ENCODE peak calls at places on chromosomes 6 and 20, in six cellular contexts. H, K, P, Y, M and F are unnamed samples.

GRCh38 chr6:116022841-116023380 is 37.8 kb downstream of the FRK start:
- DNase-seq in H (no peak), K (no peak), P (peak), Y (no peak), M (no peak), F (no peak)

GRCh38 chr6:30741789-30742315 is 635 bp downstream of the FLOT1 start:
- DNase-seq in H (no peak), K (no peak), P (peak), Y (no peak), M (no peak), F (no peak)

GRCh38 chr20:9112541-9113515 is 43.9 kb downstream of the PLCB4 start:
- DNase-seq in H (peak), K (no peak), P (peak), Y (no peak), M (no peak), F (peak)

GRCh38 chr20:3559637-3560036 is 88.8 kb downstream of the ATRN start:
- DNase-seq in H (no peak), K (no peak), P (no peak), Y (no peak), M (no peak), F (no peak)

GRCh38 chr6:41780623-41781301 is at the start of gene PRICKLE4:
- DNase-seq in H (no peak), K (no peak), P (peak), Y (peak), M (peak), F (peak)

GRCh38 chr20:58017237-58017969 is 211.1 kb downstream of the ANKRD60 start:
- DNase-seq in H (peak), K (peak), P (no peak), Y (no peak), M (no peak), F (no peak)

GRCh38 chr20:20668639-20669038 is 43.8 kb downstream of the RALGAPA2 start:
- DNase-seq in H (peak), K (no peak), P (no peak), Y (no peak), M (no peak), F (peak)

GRCh38 chr6:128394171-128394570 is 126.2 kb downstream of the PTPRK start:
- DNase-seq in H (no peak), K (no peak), P (no peak), Y (no peak), M (no peak), F (no peak)

GRCh38 chr6:107435798-107436197 is 23.6 kb downstream of the PDSS2 start:
- DNase-seq in H (no peak), K (no peak), P (peak), Y (no peak), M (no peak), F (peak)
- H3K4me3 ChIP-seq in H (no peak), K (no peak), P (no peak), Y (no peak), M (no peak), F (no peak)

DNA sequence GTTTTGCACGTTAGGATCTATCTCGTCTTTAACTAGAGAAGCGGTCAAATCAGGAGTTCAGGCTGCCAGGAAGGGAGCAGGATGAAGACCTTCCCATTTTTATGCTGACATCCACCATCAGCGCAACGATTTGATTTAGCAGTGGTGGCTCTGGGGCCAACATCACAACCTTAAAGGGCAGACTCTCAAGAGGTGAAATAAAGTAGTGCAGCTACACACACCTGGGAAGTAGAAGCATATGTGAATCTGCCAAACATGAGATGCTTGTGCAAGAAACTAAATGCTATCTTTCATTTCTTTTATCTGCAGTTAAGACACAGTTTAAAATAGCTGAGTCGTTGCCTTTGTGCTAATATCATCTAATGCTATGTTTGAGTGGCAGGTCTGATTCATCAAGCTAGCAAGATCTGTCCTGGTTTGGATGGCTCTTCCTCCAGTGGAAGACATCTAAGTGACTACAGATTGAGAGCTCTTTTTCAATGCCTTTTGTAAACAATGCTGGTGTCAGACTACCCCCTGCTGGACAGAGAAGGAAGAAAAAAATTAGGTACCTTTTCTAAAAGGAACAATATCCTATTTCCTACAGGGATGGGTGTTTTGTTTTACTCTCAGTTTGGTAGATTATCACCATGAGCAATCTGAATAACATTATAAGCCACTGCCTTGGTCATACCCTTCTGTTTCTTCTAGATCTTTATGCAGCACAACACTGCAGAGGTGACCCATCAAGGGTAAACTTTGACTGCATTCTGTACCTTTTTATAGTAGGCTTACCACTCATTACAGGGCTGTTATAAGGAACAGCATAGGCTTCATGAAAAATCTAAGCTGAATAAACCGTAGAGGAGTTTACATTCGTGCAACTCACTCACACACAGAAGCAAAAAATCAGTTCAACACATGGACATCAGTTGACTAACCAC is 171.6 kb upstream of the FBXL4 start:
- DNase-seq in H (peak), K (peak), P (peak), Y (no peak), M (peak), F (peak)
- TF ChIP-seq CTCF in H (peak), K (peak), P (peak), Y (peak), M (peak), F (peak)

GRCh38 chr6:83071023-83071422 is 3.6 kb downstream of the DOP1A start:
- DNase-seq in H (no peak), K (no peak), P (no peak), Y (no peak), M (no peak), F (peak)

GRCh38 chr6:83067448-83068413 is at the start of gene DOP1A:
- DNase-seq in H (peak), K (peak), P (peak), Y (peak), M (peak), F (peak)

GRCh38 chr6:83071707-83072106 is 4.2 kb downstream of the DOP1A start:
- DNase-seq in H (no peak), K (no peak), P (no peak), Y (no peak), M (no peak), F (no peak)

GRCh38 chr6:83068628-83069027 is 1.2 kb downstream of the DOP1A start:
- DNase-seq in H (no peak), K (no peak), P (no peak), Y (no peak), M (no peak), F (no peak)

DNA sequence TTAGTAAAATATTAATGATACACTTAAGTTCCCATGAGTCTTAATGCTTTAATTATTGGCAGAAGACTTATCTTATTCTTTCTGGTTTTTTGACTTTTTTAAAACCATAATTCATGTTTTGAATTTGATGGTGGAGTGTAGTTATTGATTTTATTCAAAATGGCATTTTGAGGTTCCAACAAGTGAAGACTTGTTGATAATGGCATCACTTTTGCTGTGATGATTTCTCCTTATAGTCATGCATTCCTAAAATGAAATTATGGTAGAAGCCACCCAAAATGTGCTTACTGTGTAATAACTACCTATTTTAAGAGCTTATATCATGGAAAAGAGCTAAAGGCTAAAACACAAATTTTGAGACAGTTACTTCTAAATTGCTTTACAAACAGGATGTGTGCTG is 2.2 kb downstream of the DOP1A start:
- DNase-seq in H (no peak), K (no peak), P (no peak), Y (no peak), M (no peak), F (no peak)
- H3K4me3 ChIP-seq in H (no peak), K (no peak), P (no peak), Y (no peak), M (peak), F (no peak)

DNA sequence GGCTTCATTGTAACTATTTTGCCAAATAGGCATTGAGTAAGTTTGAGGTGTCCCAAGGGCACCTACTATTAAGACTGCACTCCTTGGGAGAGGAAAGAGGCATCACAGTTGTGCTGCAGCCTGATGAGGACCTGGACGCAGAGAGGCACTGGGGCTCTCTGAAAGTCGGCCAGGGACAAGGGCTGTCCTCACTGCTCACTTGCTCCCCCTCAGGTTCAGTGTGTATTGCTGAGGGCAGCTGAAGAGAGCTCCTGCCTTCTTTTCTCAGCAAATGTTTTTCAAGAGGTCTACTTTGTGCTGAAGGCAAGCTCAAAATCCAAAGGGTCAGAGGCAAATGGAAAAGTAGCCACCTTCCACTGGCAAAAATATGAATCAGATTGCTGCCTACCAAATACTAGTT is 331.8 kb downstream of the RIMS1 start:
- DNase-seq in H (peak), K (peak), P (peak), Y (no peak), M (peak), F (peak)
- TF ChIP-seq CTCF in H (peak), K (no peak), P (peak), Y (no peak), M (peak), F (peak)

GRCh38 chr6:13300649-13301590 is 27.4 kb downstream of the TBC1D7 start:
- DNase-seq in H (no peak), K (no peak), P (no peak), Y (no peak), M (no peak), F (no peak)

GRCh38 chr6:13303668-13304017 is 24.7 kb downstream of the TBC1D7 start:
- DNase-seq in H (peak), K (no peak), P (peak), Y (peak), M (no peak), F (peak)

GRCh38 chr6:13304101-13304500 is 24.2 kb downstream of the TBC1D7 start:
- DNase-seq in H (no peak), K (no peak), P (no peak), Y (no peak), M (no peak), F (peak)

GRCh38 chr6:13302751-13303667 is 25.3 kb downstream of the TBC1D7 start:
- DNase-seq in H (peak), K (peak), P (peak), Y (peak), M (no peak), F (peak)

DNA sequence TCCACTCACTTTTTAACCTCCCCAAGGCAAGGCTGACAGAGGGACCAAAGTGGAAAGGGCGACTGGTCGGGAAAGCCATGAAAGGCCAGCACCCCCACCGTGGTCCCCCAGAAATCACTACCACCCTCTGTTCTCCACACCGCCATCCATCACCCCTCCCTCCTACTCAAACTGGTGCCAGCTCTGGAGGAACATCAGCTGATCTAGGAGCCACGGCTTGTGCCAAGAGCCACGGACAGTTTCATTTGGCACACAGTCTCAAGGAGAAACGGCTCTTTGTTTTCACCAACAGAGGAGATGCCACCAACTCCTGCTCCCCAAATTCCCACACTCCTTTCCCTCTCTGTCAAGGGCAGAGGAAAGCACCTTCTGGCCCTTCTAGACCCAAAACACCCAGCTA is 26.0 kb downstream of the TBC1D7 start:
- DNase-seq in H (no peak), K (no peak), P (no peak), Y (no peak), M (no peak), F (no peak)
- H3K4me3 ChIP-seq in H (no peak), K (no peak), P (peak), Y (no peak), M (no peak), F (no peak)

GRCh38 chr20:62652051-62652893 is 10.0 kb downstream of the SLCO4A1 start:
- DNase-seq in H (peak), K (peak), P (peak), Y (peak), M (peak), F (peak)
- TF ChIP-seq CTCF in H (no peak), K (no peak), P (peak), Y (no peak), M (no peak), F (no peak)